ENCODE peak calls at places on chromosome 16, in seven cellular contexts. One of them, this sample, is unnamed.

GRCh38 chr16:24036614-24037013 is 200.8 kb downstream of the PRKCB start:
- DNase-seq in A673: peak; percentile 88
- DNase-seq in HFF-Myc: peak; percentile 9
- DNase-seq in kidney epithelial cell: no peak
- DNase-seq in body of pancreas: peak; percentile 33
- DNase-seq in cardiac fibroblast: peak; percentile 52
- DNase-seq in right lobe of liver: no peak
- DNase-seq in this sample: peak; percentile 11

GRCh38 chr16:53817812-53818211 is 113.9 kb downstream of the FTO start:
- DNase-seq in A673: peak; percentile 53
- DNase-seq in HFF-Myc: no peak
- DNase-seq in kidney epithelial cell: no peak
- DNase-seq in body of pancreas: no peak
- DNase-seq in cardiac fibroblast: peak; percentile 34
- DNase-seq in right lobe of liver: no peak
- DNase-seq in this sample: no peak

GRCh38 chr16:19748389-19749110 is 30.5 kb downstream of the IQCK start:
- DNase-seq in A673: peak; percentile 44
- DNase-seq in HFF-Myc: no peak
- DNase-seq in kidney epithelial cell: no peak
- DNase-seq in body of pancreas: no peak
- DNase-seq in cardiac fibroblast: peak; percentile 27
- DNase-seq in right lobe of liver: no peak
- DNase-seq in this sample: no peak

GRCh38 chr16:19011169-19011731 is 27.5 kb downstream of the TMC7 start:
- DNase-seq in A673: no peak
- DNase-seq in HFF-Myc: no peak
- DNase-seq in kidney epithelial cell: no peak
- DNase-seq in body of pancreas: no peak
- DNase-seq in cardiac fibroblast: no peak
- DNase-seq in right lobe of liver: no peak
- DNase-seq in this sample: no peak

GRCh38 chr16:20611975-20612471 is 35.9 kb upstream of the ACSM2B start:
- DNase-seq in A673: no peak
- DNase-seq in HFF-Myc: no peak
- DNase-seq in kidney epithelial cell: no peak
- DNase-seq in body of pancreas: peak; percentile 92
- DNase-seq in cardiac fibroblast: peak; percentile 10
- DNase-seq in right lobe of liver: peak; percentile 67
- DNase-seq in this sample: no peak

GRCh38 chr16:66741971-66742396 is 9.4 kb downstream of the DYNC1LI2 start:
- DNase-seq in A673: no peak
- DNase-seq in HFF-Myc: no peak
- DNase-seq in kidney epithelial cell: no peak
- DNase-seq in body of pancreas: no peak
- DNase-seq in cardiac fibroblast: peak; percentile 64
- DNase-seq in right lobe of liver: no peak
- DNase-seq in this sample: peak; percentile 64

GRCh38 chr16:54473201-54473993 is 186.8 kb upstream of the IRX3 start:
- DNase-seq in A673: no peak
- DNase-seq in HFF-Myc: no peak
- DNase-seq in kidney epithelial cell: no peak
- DNase-seq in body of pancreas: no peak
- DNase-seq in cardiac fibroblast: peak; percentile 23
- DNase-seq in right lobe of liver: no peak
- DNase-seq in this sample: no peak

GRCh38 chr16:85245307-85246172 is 133.3 kb upstream of the CIBAR2 start:
- DNase-seq in A673: peak; percentile 88
- DNase-seq in HFF-Myc: peak; percentile 55
- DNase-seq in kidney epithelial cell: no peak
- DNase-seq in body of pancreas: peak; percentile 66
- DNase-seq in cardiac fibroblast: peak; percentile 85
- DNase-seq in right lobe of liver: no peak
- DNase-seq in this sample: peak; percentile 56

GRCh38 chr16:56262148-56262878 is 71.0 kb downstream of the GNAO1 start:
- DNase-seq in A673: no peak
- DNase-seq in HFF-Myc: no peak
- DNase-seq in kidney epithelial cell: no peak
- DNase-seq in body of pancreas: peak; percentile 31
- DNase-seq in cardiac fibroblast: no peak
- DNase-seq in right lobe of liver: no peak
- DNase-seq in this sample: no peak

GRCh38 chr16:7513429-7513828 is 180.8 kb downstream of the RBFOX1 start:
- DNase-seq in A673: peak; percentile 44
- DNase-seq in HFF-Myc: no peak
- DNase-seq in kidney epithelial cell: no peak
- DNase-seq in body of pancreas: peak; percentile 15
- DNase-seq in cardiac fibroblast: no peak
- DNase-seq in right lobe of liver: no peak
- DNase-seq in this sample: no peak

GRCh38 chr16:57940382-57940966 is 30.5 kb downstream of the CNGB1 start:
- DNase-seq in A673: no peak
- DNase-seq in HFF-Myc: peak; percentile 25
- DNase-seq in kidney epithelial cell: no peak
- DNase-seq in body of pancreas: no peak
- DNase-seq in cardiac fibroblast: no peak
- DNase-seq in right lobe of liver: no peak
- DNase-seq in this sample: no peak

GRCh38 chr16:65481956-65482355 is 360.1 kb upstream of the CDH11 start:
- DNase-seq in A673: no peak
- DNase-seq in HFF-Myc: no peak
- DNase-seq in kidney epithelial cell: no peak
- DNase-seq in body of pancreas: no peak
- DNase-seq in cardiac fibroblast: no peak
- DNase-seq in right lobe of liver: no peak
- DNase-seq in this sample: no peak

GRCh38 chr16:83402969-83403368 is 404.8 kb upstream of the HSBP1 start:
- DNase-seq in A673: no peak
- DNase-seq in HFF-Myc: no peak
- DNase-seq in kidney epithelial cell: peak; percentile 9
- DNase-seq in body of pancreas: no peak
- DNase-seq in cardiac fibroblast: peak; percentile 27
- DNase-seq in right lobe of liver: no peak
- DNase-seq in this sample: peak; percentile 27

GRCh38 chr16:14205666-14206065 is 134.5 kb downstream of the MRTFB start:
- DNase-seq in A673: no peak
- DNase-seq in HFF-Myc: no peak
- DNase-seq in kidney epithelial cell: no peak
- DNase-seq in body of pancreas: no peak
- DNase-seq in cardiac fibroblast: no peak
- DNase-seq in right lobe of liver: no peak
- DNase-seq in this sample: no peak

GRCh38 chr16:1772362-1772907 is at the start of gene EME2:
- DNase-seq in A673: no peak
- DNase-seq in HFF-Myc: no peak
- DNase-seq in kidney epithelial cell: no peak
- DNase-seq in body of pancreas: no peak
- DNase-seq in cardiac fibroblast: no peak
- DNase-seq in right lobe of liver: no peak
- DNase-seq in this sample: no peak

GRCh38 chr16:50859628-50860360 is 117.9 kb downstream of the CYLD start:
- DNase-seq in A673: no peak
- DNase-seq in HFF-Myc: no peak
- DNase-seq in kidney epithelial cell: no peak
- DNase-seq in body of pancreas: no peak
- DNase-seq in cardiac fibroblast: no peak
- DNase-seq in right lobe of liver: no peak
- DNase-seq in this sample: no peak

GRCh38 chr16:67659675-67660563 is at the start of gene ACD:
- DNase-seq in A673: peak; percentile 97
- DNase-seq in HFF-Myc: no peak
- DNase-seq in kidney epithelial cell: peak; percentile 51
- DNase-seq in body of pancreas: peak; percentile 90
- DNase-seq in cardiac fibroblast: peak; percentile 91
- DNase-seq in right lobe of liver: peak; percentile 94
- DNase-seq in this sample: peak; percentile 51

GRCh38 chr16:47045023-47045422 is 71.5 kb upstream of the DNAJA2 start:
- DNase-seq in A673: no peak
- DNase-seq in HFF-Myc: no peak
- DNase-seq in kidney epithelial cell: no peak
- DNase-seq in body of pancreas: no peak
- DNase-seq in cardiac fibroblast: peak; percentile 27
- DNase-seq in right lobe of liver: no peak
- DNase-seq in this sample: no peak

GRCh38 chr16:52624891-52625290 is 77.9 kb upstream of the TOX3 start:
- DNase-seq in A673: no peak
- DNase-seq in HFF-Myc: no peak
- DNase-seq in kidney epithelial cell: no peak
- DNase-seq in body of pancreas: no peak
- DNase-seq in cardiac fibroblast: no peak
- DNase-seq in right lobe of liver: no peak
- DNase-seq in this sample: no peak

GRCh38 chr16:88494335-88495154 is 41.5 kb downstream of the ZFPM1 start:
- DNase-seq in A673: no peak
- DNase-seq in HFF-Myc: no peak
- DNase-seq in kidney epithelial cell: no peak
- DNase-seq in body of pancreas: no peak
- DNase-seq in cardiac fibroblast: no peak
- DNase-seq in right lobe of liver: no peak
- DNase-seq in this sample: no peak

GRCh38 chr16:85521737-85522042 is 91.4 kb upstream of the GSE1 start:
- DNase-seq in A673: peak; percentile 33
- DNase-seq in HFF-Myc: no peak
- DNase-seq in kidney epithelial cell: no peak
- DNase-seq in body of pancreas: no peak
- DNase-seq in cardiac fibroblast: no peak
- DNase-seq in right lobe of liver: no peak
- DNase-seq in this sample: no peak

GRCh38 chr16:2904100-2904921 is 7.4 kb upstream of the FLYWCH1 start:
- DNase-seq in A673: peak; percentile 84
- DNase-seq in HFF-Myc: no peak
- DNase-seq in kidney epithelial cell: no peak
- DNase-seq in body of pancreas: peak; percentile 88
- DNase-seq in cardiac fibroblast: peak; percentile 91
- DNase-seq in right lobe of liver: peak; percentile 85
- DNase-seq in this sample: no peak

GRCh38 chr16:2902337-2903130 is 9.2 kb upstream of the FLYWCH1 start:
- DNase-seq in A673: no peak
- DNase-seq in HFF-Myc: no peak
- DNase-seq in kidney epithelial cell: no peak
- DNase-seq in body of pancreas: no peak
- DNase-seq in cardiac fibroblast: no peak
- DNase-seq in right lobe of liver: no peak
- DNase-seq in this sample: no peak

GRCh38 chr16:2904922-2905240 is 6.8 kb upstream of the FLYWCH1 start:
- DNase-seq in A673: no peak
- DNase-seq in HFF-Myc: no peak
- DNase-seq in kidney epithelial cell: no peak
- DNase-seq in body of pancreas: peak; percentile 31
- DNase-seq in cardiac fibroblast: no peak
- DNase-seq in right lobe of liver: no peak
- DNase-seq in this sample: no peak

GRCh38 chr16:2905241-2905987 is 6.3 kb upstream of the FLYWCH1 start:
- DNase-seq in A673: peak; percentile 99
- DNase-seq in HFF-Myc: peak; percentile 99
- DNase-seq in kidney epithelial cell: peak; percentile 89
- DNase-seq in body of pancreas: peak; percentile 99
- DNase-seq in cardiac fibroblast: peak; percentile 100
- DNase-seq in right lobe of liver: peak; percentile 99
- DNase-seq in this sample: peak; percentile 99

GRCh38 chr16:2905988-2906387 is 5.7 kb upstream of the FLYWCH1 start:
- DNase-seq in A673: no peak
- DNase-seq in HFF-Myc: no peak
- DNase-seq in kidney epithelial cell: no peak
- DNase-seq in body of pancreas: no peak
- DNase-seq in cardiac fibroblast: no peak
- DNase-seq in right lobe of liver: no peak
- DNase-seq in this sample: no peak
- H3K4me3 ChIP-seq in A673: no peak overlapping the region
- H3K4me3 ChIP-seq in HFF-Myc: no peak overlapping the region
- H3K4me3 ChIP-seq in kidney epithelial cell: no peak overlapping the region
- H3K4me3 ChIP-seq in body of pancreas: no peak overlapping the region
- H3K4me3 ChIP-seq in cardiac fibroblast: no peak overlapping the region
- H3K4me3 ChIP-seq in right lobe of liver: no peak overlapping the region
- H3K4me3 ChIP-seq in this sample: no peak overlapping the region

GRCh38 chr16:2846511-2847310 is 11.3 kb downstream of the PRSS22 start:
- DNase-seq in A673: no peak
- DNase-seq in HFF-Myc: no peak
- DNase-seq in kidney epithelial cell: peak; percentile 97
- DNase-seq in body of pancreas: no peak
- DNase-seq in cardiac fibroblast: peak; percentile 17
- DNase-seq in right lobe of liver: no peak
- DNase-seq in this sample: peak; percentile 31
- H3K4me3 ChIP-seq in A673: no peak overlapping the region
- H3K4me3 ChIP-seq in HFF-Myc: no peak overlapping the region
- H3K4me3 ChIP-seq in kidney epithelial cell: no peak overlapping the region
- H3K4me3 ChIP-seq in body of pancreas: no peak overlapping the region
- H3K4me3 ChIP-seq in cardiac fibroblast: no peak overlapping the region
- H3K4me3 ChIP-seq in right lobe of liver: no peak overlapping the region
- H3K4me3 ChIP-seq in this sample: no peak overlapping the region

GRCh38 chr16:73050115-73051099 is 2.5 kb upstream of the ZFHX3 start:
- DNase-seq in A673: no peak
- DNase-seq in HFF-Myc: no peak
- DNase-seq in kidney epithelial cell: no peak
- DNase-seq in body of pancreas: no peak
- DNase-seq in cardiac fibroblast: no peak
- DNase-seq in right lobe of liver: no peak
- DNase-seq in this sample: no peak

GRCh38 chr16:73047536-73048291 is at the start of gene ZFHX3:
- DNase-seq in A673: peak; percentile 82
- DNase-seq in HFF-Myc: no peak
- DNase-seq in kidney epithelial cell: no peak
- DNase-seq in body of pancreas: peak; percentile 88
- DNase-seq in cardiac fibroblast: peak; percentile 71
- DNase-seq in right lobe of liver: peak; percentile 74
- DNase-seq in this sample: no peak

GRCh38 chr16:73051216-73051615 is 3.3 kb upstream of the ZFHX3 start:
- DNase-seq in A673: no peak
- DNase-seq in HFF-Myc: no peak
- DNase-seq in kidney epithelial cell: no peak
- DNase-seq in body of pancreas: no peak
- DNase-seq in cardiac fibroblast: no peak
- DNase-seq in right lobe of liver: no peak
- DNase-seq in this sample: no peak

GRCh38 chr16:73048292-73049050 is 543 bp upstream of the ZFHX3 start:
- DNase-seq in A673: peak; percentile 31
- DNase-seq in HFF-Myc: no peak
- DNase-seq in kidney epithelial cell: no peak
- DNase-seq in body of pancreas: peak; percentile 47
- DNase-seq in cardiac fibroblast: peak; percentile 29
- DNase-seq in right lobe of liver: peak; percentile 65
- DNase-seq in this sample: no peak

GRCh38 chr16:73049051-73049910 is 1.4 kb upstream of the ZFHX3 start:
- DNase-seq in A673: no peak
- DNase-seq in HFF-Myc: no peak
- DNase-seq in kidney epithelial cell: no peak
- DNase-seq in body of pancreas: no peak
- DNase-seq in cardiac fibroblast: no peak
- DNase-seq in right lobe of liver: no peak
- DNase-seq in this sample: no peak
- H3K4me3 ChIP-seq in A673: peak overlapping the region; percentile 69
- H3K4me3 ChIP-seq in HFF-Myc: no peak overlapping the region
- H3K4me3 ChIP-seq in kidney epithelial cell: peak overlapping the region; percentile 74
- H3K4me3 ChIP-seq in body of pancreas: no peak overlapping the region
- H3K4me3 ChIP-seq in cardiac fibroblast: peak overlapping the region; percentile 74
- H3K4me3 ChIP-seq in right lobe of liver: no peak overlapping the region
- H3K4me3 ChIP-seq in this sample: no peak overlapping the region

DNA sequence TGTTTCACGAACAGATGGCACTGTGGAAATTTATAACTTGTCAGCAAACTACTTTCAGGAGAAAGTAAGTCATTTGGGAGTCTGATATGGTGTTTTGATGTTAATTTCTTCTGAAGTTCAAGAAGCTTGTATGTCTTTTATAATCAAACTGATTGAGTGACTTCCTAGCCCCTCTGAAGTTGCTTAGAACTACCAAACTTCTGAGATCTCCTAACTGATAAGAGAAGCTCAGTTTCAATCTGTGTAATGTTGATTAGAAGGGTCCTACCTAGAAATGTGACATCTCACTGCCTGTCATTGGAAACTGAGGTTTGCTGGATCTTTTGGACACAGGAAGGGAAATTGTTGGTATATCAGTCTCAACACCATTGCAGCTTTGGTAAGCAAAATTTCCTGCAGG is 1.1 kb downstream of the UTP4 start:
- DNase-seq in A673: no peak
- DNase-seq in HFF-Myc: no peak
- DNase-seq in kidney epithelial cell: no peak
- DNase-seq in body of pancreas: no peak
- DNase-seq in cardiac fibroblast: no peak
- DNase-seq in right lobe of liver: no peak
- DNase-seq in this sample: no peak
- H3K4me3 ChIP-seq in A673: peak overlapping the region; percentile 90
- H3K4me3 ChIP-seq in HFF-Myc: peak overlapping the region; percentile 99
- H3K4me3 ChIP-seq in kidney epithelial cell: peak overlapping the region; percentile 98
- H3K4me3 ChIP-seq in body of pancreas: peak overlapping the region; percentile 77
- H3K4me3 ChIP-seq in cardiac fibroblast: peak overlapping the region; percentile 96
- H3K4me3 ChIP-seq in right lobe of liver: no peak overlapping the region
- H3K4me3 ChIP-seq in this sample: peak overlapping the region; percentile 98